ENCODE peak calls at places on chromosomes 3 and 15, in six cellular contexts. One of them, this sample, is unnamed.

GRCh38 chr3:59308684-59309083 is 258.9 kb upstream of the CFAP20DC start:
- DNase-seq in sigmoid colon: no peak
- DNase-seq in stomach: no peak
- DNase-seq in dorsolateral prefrontal cortex: no peak
- DNase-seq in BE2C: no peak
- DNase-seq in fibroblast of the aortic adventitia: no peak
- DNase-seq in this sample: no peak

GRCh38 chr3:58167431-58168351 is 43.1 kb downstream of the DNASE1L3 start:
- DNase-seq in stomach: peak; percentile 62
- DNase-seq in sigmoid colon: peak; percentile 89
- DNase-seq in fibroblast of the aortic adventitia: peak; percentile 84
- DNase-seq in BE2C: peak; percentile 54
- DNase-seq in dorsolateral prefrontal cortex: peak; percentile 70
- DNase-seq in this sample: no peak

GRCh38 chr3:31105011-31105410 is 210.6 kb upstream of the GADL1 start:
- DNase-seq in sigmoid colon: no peak
- DNase-seq in fibroblast of the aortic adventitia: no peak
- DNase-seq in BE2C: no peak
- DNase-seq in stomach: no peak
- DNase-seq in dorsolateral prefrontal cortex: no peak
- DNase-seq in this sample: no peak

GRCh38 chr15:37098468-37099320 is 1.7 kb downstream of the MEIS2 start:
- DNase-seq in BE2C: peak; percentile 46
- DNase-seq in dorsolateral prefrontal cortex: no peak
- DNase-seq in fibroblast of the aortic adventitia: no peak
- DNase-seq in sigmoid colon: peak; percentile 76
- DNase-seq in stomach: no peak
- DNase-seq in this sample: no peak

GRCh38 chr3:160774172-160774571 is 18.1 kb downstream of the PPM1L start:
- DNase-seq in dorsolateral prefrontal cortex: no peak
- DNase-seq in fibroblast of the aortic adventitia: no peak
- DNase-seq in BE2C: no peak
- DNase-seq in sigmoid colon: no peak
- DNase-seq in stomach: no peak
- DNase-seq in this sample: no peak

GRCh38 chr3:22450785-22451400 is 699.9 kb upstream of the ZNF385D start:
- DNase-seq in BE2C: no peak
- DNase-seq in stomach: no peak
- DNase-seq in dorsolateral prefrontal cortex: no peak
- DNase-seq in sigmoid colon: no peak
- DNase-seq in fibroblast of the aortic adventitia: peak; percentile 24
- DNase-seq in this sample: no peak

GRCh38 chr15:59562787-59563186 is 48.8 kb upstream of the GCNT3 start:
- DNase-seq in fibroblast of the aortic adventitia: no peak
- DNase-seq in stomach: no peak
- DNase-seq in dorsolateral prefrontal cortex: no peak
- DNase-seq in sigmoid colon: no peak
- DNase-seq in BE2C: no peak
- DNase-seq in this sample: no peak

GRCh38 chr3:123635717-123636116 is 50.9 kb upstream of the HACD2 start:
- DNase-seq in stomach: no peak
- DNase-seq in dorsolateral prefrontal cortex: no peak
- DNase-seq in sigmoid colon: no peak
- DNase-seq in fibroblast of the aortic adventitia: no peak
- DNase-seq in BE2C: no peak
- DNase-seq in this sample: no peak

GRCh38 chr3:197003461-197004385 is 25.9 kb downstream of the MELTF start:
- DNase-seq in dorsolateral prefrontal cortex: peak; percentile 35
- DNase-seq in fibroblast of the aortic adventitia: peak; percentile 13
- DNase-seq in stomach: peak; percentile 44
- DNase-seq in sigmoid colon: no peak
- DNase-seq in BE2C: peak; percentile 42
- DNase-seq in this sample: no peak

GRCh38 chr15:64348455-64348854 is 7.5 kb downstream of the CSNK1G1 start:
- DNase-seq in dorsolateral prefrontal cortex: no peak
- DNase-seq in fibroblast of the aortic adventitia: no peak
- DNase-seq in sigmoid colon: no peak
- DNase-seq in stomach: no peak
- DNase-seq in BE2C: no peak
- DNase-seq in this sample: no peak

GRCh38 chr15:63473999-63474809 is 30.2 kb upstream of the USP3 start:
- DNase-seq in BE2C: peak; percentile 30
- DNase-seq in fibroblast of the aortic adventitia: peak; percentile 72
- DNase-seq in sigmoid colon: no peak
- DNase-seq in stomach: peak; percentile 75
- DNase-seq in dorsolateral prefrontal cortex: no peak
- DNase-seq in this sample: peak; percentile 72

GRCh38 chr15:39799552-39800011 is 16.9 kb upstream of the FSIP1 start:
- DNase-seq in sigmoid colon: no peak
- DNase-seq in BE2C: no peak
- DNase-seq in fibroblast of the aortic adventitia: no peak
- DNase-seq in dorsolateral prefrontal cortex: no peak
- DNase-seq in stomach: no peak
- DNase-seq in this sample: no peak

DNA sequence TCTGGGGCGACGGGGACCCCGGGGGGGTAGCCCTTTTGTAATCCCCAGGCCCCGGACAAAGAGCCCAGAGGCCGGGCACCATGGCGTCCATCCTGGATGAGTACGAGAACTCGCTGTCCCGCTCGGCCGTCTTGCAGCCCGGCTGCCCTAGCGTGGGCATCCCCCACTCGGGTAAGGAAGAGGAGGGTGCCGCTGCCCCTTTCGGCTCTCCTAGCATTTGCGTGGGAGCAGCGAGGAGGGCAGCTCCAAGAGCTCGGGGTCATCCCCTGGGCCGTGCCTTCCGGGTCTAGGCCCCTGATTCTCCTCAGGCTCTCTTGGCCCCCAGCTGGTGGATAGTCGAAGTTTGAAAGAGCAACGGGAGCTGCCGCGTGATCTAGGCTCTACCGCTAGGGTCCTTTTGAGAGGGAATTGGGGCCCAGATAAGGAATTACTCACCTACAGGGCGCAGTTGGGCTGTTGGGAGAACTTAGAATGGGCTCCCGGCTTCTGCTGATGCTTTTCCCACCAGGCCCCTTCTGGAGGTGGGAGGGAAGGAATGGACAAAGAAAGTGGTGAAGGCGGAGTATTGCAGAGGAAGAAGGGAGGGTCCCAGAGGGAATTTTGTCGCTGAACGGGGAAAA is 549 bp downstream of the VPS18 start:
- DNase-seq in BE2C: peak; percentile 77
- DNase-seq in fibroblast of the aortic adventitia: peak; percentile 78
- DNase-seq in stomach: peak; percentile 56
- DNase-seq in sigmoid colon: peak; percentile 78
- DNase-seq in dorsolateral prefrontal cortex: no peak
- DNase-seq in this sample: peak; percentile 50
- TF ChIP-seq CTCF in BE2C: peak; percentile 70
- TF ChIP-seq CTCF in fibroblast of the aortic adventitia: peak; percentile 75
- TF ChIP-seq CTCF in stomach: peak; percentile 15
- TF ChIP-seq CTCF in sigmoid colon: peak; percentile 13
- TF ChIP-seq CTCF in dorsolateral prefrontal cortex: no peak
- TF ChIP-seq CTCF in this sample: peak; percentile 50

DNA sequence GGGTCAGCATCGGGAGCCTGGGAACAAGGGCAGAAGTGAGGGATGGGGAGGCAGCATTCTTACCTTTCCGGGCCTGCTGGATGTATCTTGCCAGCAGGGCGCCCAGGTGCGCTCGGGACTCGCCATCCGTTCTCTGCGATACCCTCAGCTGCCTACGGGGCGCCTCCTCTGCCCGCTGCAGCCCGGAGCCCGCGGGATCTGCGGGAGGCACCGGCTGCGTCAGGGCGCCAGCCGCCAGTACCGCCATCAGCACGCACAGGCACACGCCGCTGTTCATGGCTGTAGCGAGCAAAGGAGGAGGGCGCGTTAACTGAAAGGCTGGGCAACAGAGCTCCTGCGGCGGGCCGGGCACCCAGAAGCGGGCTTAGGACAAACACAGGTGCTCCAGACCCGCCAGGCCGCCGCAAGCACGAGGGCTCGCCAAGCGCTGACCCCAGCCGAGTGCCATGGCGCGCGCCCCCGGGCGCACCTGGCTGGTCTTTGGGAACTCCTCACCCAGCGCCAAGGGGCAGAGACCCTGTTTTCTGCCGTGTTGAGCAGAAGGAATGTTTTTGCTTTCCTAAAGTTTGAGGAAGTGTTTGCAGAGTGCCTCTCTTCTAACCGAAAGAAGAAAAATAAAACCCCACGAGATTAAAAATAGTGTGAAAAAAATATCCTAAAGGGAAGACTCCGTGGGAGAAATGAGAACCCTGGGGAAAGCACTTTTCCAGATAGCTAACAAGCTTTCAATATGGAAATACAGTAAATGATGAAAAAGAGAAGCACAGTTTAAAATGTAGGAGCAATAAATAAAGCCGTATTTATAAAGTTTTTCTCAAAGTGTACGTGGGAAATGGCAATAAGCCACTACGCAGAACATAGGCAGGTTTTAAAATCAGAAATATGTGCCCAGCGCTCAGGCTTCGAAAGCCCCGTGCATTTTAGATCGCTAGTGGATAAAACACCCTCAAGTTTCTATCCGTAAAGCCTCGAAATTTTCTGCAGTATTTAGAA is 2.3 kb downstream of the CCK start:
- DNase-seq in fibroblast of the aortic adventitia: no peak
- DNase-seq in sigmoid colon: no peak
- DNase-seq in BE2C: no peak
- DNase-seq in stomach: no peak
- DNase-seq in dorsolateral prefrontal cortex: peak; percentile 32
- DNase-seq in this sample: no peak
- H3K4me3 ChIP-seq in fibroblast of the aortic adventitia: peak overlapping the region; percentile 28
- H3K4me3 ChIP-seq in sigmoid colon: peak overlapping the region; percentile 31
- H3K4me3 ChIP-seq in BE2C: no peak overlapping the region
- H3K4me3 ChIP-seq in stomach: peak overlapping the region; percentile 14
- H3K4me3 ChIP-seq in dorsolateral prefrontal cortex: peak overlapping the region; percentile 54
- H3K4me3 ChIP-seq in this sample: peak overlapping the region; percentile 22

GRCh38 chr15:25497934-25498333 is 59.1 kb upstream of the UBE3A start:
- DNase-seq in fibroblast of the aortic adventitia: no peak
- DNase-seq in dorsolateral prefrontal cortex: no peak
- DNase-seq in sigmoid colon: no peak
- DNase-seq in BE2C: no peak
- DNase-seq in stomach: no peak
- DNase-seq in this sample: no peak

GRCh38 chr15:25498835-25499234 is 60.0 kb upstream of the UBE3A start:
- DNase-seq in BE2C: no peak
- DNase-seq in fibroblast of the aortic adventitia: no peak
- DNase-seq in dorsolateral prefrontal cortex: no peak
- DNase-seq in stomach: no peak
- DNase-seq in sigmoid colon: no peak
- DNase-seq in this sample: no peak

GRCh38 chr15:25504307-25504706 is 65.5 kb upstream of the UBE3A start:
- DNase-seq in dorsolateral prefrontal cortex: no peak
- DNase-seq in sigmoid colon: no peak
- DNase-seq in BE2C: no peak
- DNase-seq in fibroblast of the aortic adventitia: peak; percentile 2
- DNase-seq in stomach: no peak
- DNase-seq in this sample: peak; percentile 71

GRCh38 chr15:25501828-25502446 is 63.1 kb upstream of the UBE3A start:
- DNase-seq in fibroblast of the aortic adventitia: peak; percentile 51
- DNase-seq in sigmoid colon: no peak
- DNase-seq in dorsolateral prefrontal cortex: no peak
- DNase-seq in stomach: no peak
- DNase-seq in BE2C: peak; percentile 13
- DNase-seq in this sample: no peak
- TF ChIP-seq CTCF in fibroblast of the aortic adventitia: peak; percentile 40
- TF ChIP-seq CTCF in sigmoid colon: no peak
- TF ChIP-seq CTCF in dorsolateral prefrontal cortex: peak; percentile 39
- TF ChIP-seq CTCF in stomach: peak; percentile 19
- TF ChIP-seq CTCF in BE2C: peak; percentile 54
- TF ChIP-seq CTCF in this sample: peak; percentile 58

GRCh38 chr3:192336286-192336685 is 391.1 kb downstream of the FGF12 start:
- DNase-seq in BE2C: no peak
- DNase-seq in fibroblast of the aortic adventitia: no peak
- DNase-seq in sigmoid colon: no peak
- DNase-seq in stomach: no peak
- DNase-seq in dorsolateral prefrontal cortex: no peak
- DNase-seq in this sample: no peak

GRCh38 chr3:192331749-192332385 is 395.5 kb downstream of the FGF12 start:
- DNase-seq in sigmoid colon: no peak
- DNase-seq in fibroblast of the aortic adventitia: no peak
- DNase-seq in BE2C: no peak
- DNase-seq in stomach: no peak
- DNase-seq in dorsolateral prefrontal cortex: no peak
- DNase-seq in this sample: no peak

GRCh38 chr3:192326656-192327055 is 400.7 kb downstream of the FGF12 start:
- DNase-seq in BE2C: no peak
- DNase-seq in stomach: no peak
- DNase-seq in dorsolateral prefrontal cortex: no peak
- DNase-seq in sigmoid colon: no peak
- DNase-seq in fibroblast of the aortic adventitia: no peak
- DNase-seq in this sample: no peak

GRCh38 chr3:192332386-192333291 is 394.7 kb downstream of the FGF12 start:
- DNase-seq in fibroblast of the aortic adventitia: no peak
- DNase-seq in BE2C: no peak
- DNase-seq in dorsolateral prefrontal cortex: no peak
- DNase-seq in sigmoid colon: no peak
- DNase-seq in stomach: no peak
- DNase-seq in this sample: no peak
- H3K4me3 ChIP-seq in fibroblast of the aortic adventitia: no peak overlapping the region
- H3K4me3 ChIP-seq in BE2C: no peak overlapping the region
- H3K4me3 ChIP-seq in dorsolateral prefrontal cortex: no peak overlapping the region
- H3K4me3 ChIP-seq in sigmoid colon: no peak overlapping the region
- H3K4me3 ChIP-seq in stomach: no peak overlapping the region
- H3K4me3 ChIP-seq in this sample: no peak overlapping the region

DNA sequence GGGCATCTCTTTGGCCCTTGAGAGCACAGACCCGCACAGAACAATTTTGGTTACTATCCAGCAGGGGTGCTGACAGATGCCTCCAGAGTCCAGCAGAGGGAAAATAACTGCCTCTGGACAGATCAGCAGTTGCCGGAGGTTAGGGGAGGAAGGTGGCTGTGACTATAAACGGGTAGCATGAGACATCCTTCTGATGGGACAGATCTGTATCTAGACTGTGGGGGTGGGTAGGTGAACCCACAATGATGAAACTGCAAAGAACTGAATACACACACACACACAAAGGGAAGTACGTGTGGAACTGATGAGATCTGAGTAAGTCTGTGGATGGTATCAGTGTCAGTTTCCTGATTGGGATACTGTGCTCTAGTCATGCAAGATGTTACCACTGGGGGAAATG is 21.2 kb downstream of the ADAMTS7 start:
- DNase-seq in dorsolateral prefrontal cortex: no peak
- DNase-seq in stomach: no peak
- DNase-seq in BE2C: no peak
- DNase-seq in sigmoid colon: no peak
- DNase-seq in fibroblast of the aortic adventitia: no peak
- DNase-seq in this sample: no peak
- TF ChIP-seq CTCF in dorsolateral prefrontal cortex: no peak
- TF ChIP-seq CTCF in stomach: no peak
- TF ChIP-seq CTCF in BE2C: no peak
- TF ChIP-seq CTCF in sigmoid colon: no peak
- TF ChIP-seq CTCF in fibroblast of the aortic adventitia: no peak
- TF ChIP-seq CTCF in this sample: no peak

GRCh38 chr15:88987951-88988671 is 74.9 kb upstream of the MFGE8 start:
- DNase-seq in fibroblast of the aortic adventitia: no peak
- DNase-seq in sigmoid colon: no peak
- DNase-seq in dorsolateral prefrontal cortex: no peak
- DNase-seq in stomach: no peak
- DNase-seq in BE2C: no peak
- DNase-seq in this sample: no peak
- H3K4me3 ChIP-seq in fibroblast of the aortic adventitia: no peak overlapping the region
- H3K4me3 ChIP-seq in sigmoid colon: no peak overlapping the region
- H3K4me3 ChIP-seq in dorsolateral prefrontal cortex: no peak overlapping the region
- H3K4me3 ChIP-seq in stomach: no peak overlapping the region
- H3K4me3 ChIP-seq in BE2C: no peak overlapping the region
- H3K4me3 ChIP-seq in this sample: no peak overlapping the region

This sample was measured in retinal pigment epithelial cell.